ENCODE peak calls at places on chromosome 6, in seven cellular contexts. D is IMR-90, M is spleen, J is fibroblast of lung, A is choroid plexus epithelial cell, H is hepatocyte, P is astrocyte of the spinal cord. F is an unnamed sample.

GRCh38 chr6:14743465-14744211 is 502.2 kb upstream of the JARID2 start:
- DNase-seq in A (peak), D (peak), P (peak), M (peak), J (peak), H (peak), F (peak)

GRCh38 chr6:29965873-29966601 is 23.7 kb downstream of the HLA-A start:
- DNase-seq in M (peak), J (peak), D (peak), A (peak), H (peak), P (peak), F (peak)

GRCh38 chr6:166179704-166180103 is 12.1 kb upstream of the TBXT start:
- DNase-seq in P (no peak), D (no peak), M (no peak), H (no peak), A (no peak), J (no peak), F (no peak)

GRCh38 chr6:129695373-129696027 is 14.5 kb downstream of the ARHGAP18 start:
- DNase-seq in M (no peak), D (no peak), H (no peak), J (no peak), P (no peak), A (no peak), F (no peak)

GRCh38 chr6:8375916-8376315 is 59.4 kb downstream of the SLC35B3 start:
- DNase-seq in H (peak), M (no peak), D (no peak), P (no peak), A (no peak), J (no peak), F (no peak)

GRCh38 chr6:73700060-73700459 is 4.1 kb downstream of the CD109 start:
- DNase-seq in H (no peak), M (no peak), D (no peak), A (no peak), P (no peak), J (no peak), F (no peak)

GRCh38 chr6:143164565-143165105 is 103.9 kb downstream of the AIG1 start:
- DNase-seq in M (no peak), H (no peak), P (no peak), A (peak), J (peak), D (no peak), F (no peak)

GRCh38 chr6:163243083-163243482 is 171.4 kb upstream of the QKI start:
- DNase-seq in H (no peak), A (no peak), J (no peak), D (no peak), M (no peak), P (no peak), F (no peak)

GRCh38 chr6:98014791-98015201 is 731.8 kb upstream of the MMS22L start:
- DNase-seq in D (no peak), H (no peak), J (no peak), M (no peak), A (no peak), P (no peak), F (no peak)

GRCh38 chr6:130306377-130306776 is 59.4 kb upstream of the TMEM200A start:
- DNase-seq in M (no peak), J (peak), A (peak), D (peak), P (no peak), H (no peak), F (no peak)

GRCh38 chr6:46969206-46969605 is 47.5 kb upstream of the ADGRF5 start:
- DNase-seq in P (peak), H (no peak), J (peak), M (no peak), D (no peak), A (no peak), F (no peak)

GRCh38 chr6:157929765-157930319 is 51.8 kb upstream of the SYNJ2 start:
- DNase-seq in A (no peak), H (no peak), P (no peak), J (no peak), D (no peak), M (no peak), F (no peak)

GRCh38 chr6:39724787-39725631 is at the start of gene KIF6:
- DNase-seq in A (peak), D (peak), J (peak), P (peak), M (peak), H (peak), F (peak)

GRCh38 chr6:27592107-27592480 is 119.2 kb upstream of the ZNF184 start:
- DNase-seq in H (peak), M (no peak), P (peak), J (no peak), D (no peak), A (peak), F (peak)

GRCh38 chr6:129708496-129709216 is 1.3 kb downstream of the ARHGAP18 start:
- DNase-seq in A (no peak), J (no peak), D (no peak), H (no peak), P (no peak), M (no peak), F (no peak)

GRCh38 chr6:31620586-31621319 is at the start of gene PRRC2A:
- DNase-seq in A (peak), M (peak), D (peak), H (peak), J (no peak), P (no peak), F (no peak)

GRCh38 chr6:31578461-31579118 is 3.2 kb downstream of the TNF start:
- DNase-seq in J (no peak), H (no peak), D (no peak), M (peak), A (no peak), P (no peak), F (no peak)

GRCh38 chr6:26031595-26032386 is 55.4 kb upstream of the HFE start:
- DNase-seq in D (peak), M (peak), H (peak), J (peak), P (peak), A (peak), F (peak)
- TF ChIP-seq CTCF in D (peak), M (no peak), H (peak), J (peak), P (peak), A (peak), F (no peak)

DNA sequence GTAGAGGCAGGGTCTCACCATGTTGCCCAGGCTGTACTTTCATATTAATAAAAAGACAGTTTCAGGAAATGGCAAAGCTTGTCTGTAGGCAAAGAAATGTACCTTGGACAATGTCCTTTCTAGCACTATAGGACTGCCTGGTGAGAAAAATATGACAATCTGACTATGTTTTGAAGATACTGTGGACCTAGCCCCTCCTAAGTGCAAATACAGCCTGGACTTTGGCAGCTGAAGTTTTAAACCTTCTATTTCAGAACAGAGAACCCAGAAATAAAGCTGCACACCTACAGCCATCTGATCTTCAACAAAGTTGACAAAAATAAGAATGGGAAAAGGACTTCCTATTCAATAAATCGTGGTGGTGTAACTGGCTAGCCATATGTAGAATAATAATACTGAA is 18.9 kb upstream of the IL17A start:
- DNase-seq in P (no peak), D (no peak), A (no peak), J (no peak), H (no peak), M (no peak), F (no peak)
- TF ChIP-seq CTCF in P (no peak), D (no peak), A (no peak), J (no peak), H (no peak), M (no peak), F (no peak)

DNA sequence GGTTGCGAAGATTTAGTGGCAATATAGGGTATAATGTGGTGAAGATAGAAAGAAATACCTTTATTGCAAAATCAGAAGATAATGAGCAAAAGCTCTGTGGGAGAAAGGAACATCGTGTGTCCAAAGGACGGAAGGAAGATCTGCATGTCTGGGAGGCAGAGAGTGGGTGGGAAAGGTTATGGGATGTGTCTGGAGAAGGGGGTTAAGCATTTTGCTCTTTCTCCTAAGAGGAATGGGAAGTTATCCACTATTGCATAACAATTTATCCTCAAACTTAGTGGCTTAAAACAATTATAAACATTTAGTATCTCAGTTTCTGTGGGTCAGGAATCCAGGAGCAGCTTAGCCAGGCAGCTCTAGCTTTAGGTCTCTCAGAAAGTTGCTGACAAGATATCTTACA is 229.1 kb upstream of the CITED2 start:
- DNase-seq in A (no peak), H (peak), P (no peak), M (no peak), D (peak), J (no peak), F (peak)
- TF ChIP-seq CTCF in A (no peak), H (no peak), P (no peak), M (no peak), D (no peak), J (no peak), F (no peak)

GRCh38 chr6:112330071-112330876 is 16.9 kb upstream of the RFPL4B start:
- DNase-seq in J (peak), M (no peak), H (no peak), A (no peak), D (peak), P (no peak), F (peak)
- TF ChIP-seq CTCF in J (peak), M (no peak), H (no peak), A (peak), D (peak), P (no peak), F (peak)

DNA sequence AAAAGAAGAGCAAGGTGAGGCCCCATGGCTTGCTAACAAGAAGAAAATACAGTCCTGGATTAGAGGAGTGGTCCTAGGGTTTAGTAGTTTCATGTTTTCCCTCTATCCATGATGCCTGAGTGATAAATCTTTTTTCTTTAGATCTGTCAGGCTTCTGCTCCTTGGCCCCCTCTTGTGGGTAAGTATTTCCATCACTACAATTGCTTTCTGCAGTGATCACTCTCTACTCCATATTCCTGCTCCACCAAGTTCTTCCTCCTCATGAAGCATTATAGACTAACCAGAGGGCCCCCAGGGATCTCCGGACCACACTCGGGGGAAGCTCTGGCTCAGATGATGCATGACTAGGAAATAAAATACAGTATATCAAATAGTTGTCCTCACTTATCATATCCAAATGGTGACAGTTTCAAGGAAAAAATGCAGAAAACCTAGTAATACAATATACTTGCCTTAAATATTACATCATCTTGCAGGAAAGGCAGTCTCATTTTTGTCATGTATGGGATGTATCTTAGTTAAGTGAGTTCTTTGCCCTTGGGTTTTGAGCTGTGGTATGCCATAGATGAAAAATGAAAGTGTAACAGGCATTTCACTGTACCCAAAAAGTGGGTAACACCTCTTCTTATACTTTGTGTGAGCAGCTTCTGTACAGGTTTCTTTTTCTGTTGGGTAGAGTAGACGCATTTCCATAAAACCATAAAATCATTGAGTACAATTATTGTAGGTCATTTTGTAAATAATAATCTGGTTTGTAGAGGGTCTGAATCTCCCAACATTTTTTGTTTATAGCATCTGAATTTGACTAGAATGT is 200.9 kb upstream of the EYA4 start:
- DNase-seq in D (peak), A (peak), P (peak), J (peak), M (no peak), H (peak), F (peak)
- TF ChIP-seq CTCF in D (peak), A (peak), P (peak), J (peak), M (no peak), H (peak), F (peak)

GRCh38 chr6:3612341-3613041 is 139.0 kb downstream of the PXDC1 start:
- DNase-seq in M (no peak), J (peak), H (peak), P (peak), D (peak), A (peak), F (peak)
- TF ChIP-seq CTCF in M (no peak), J (no peak), H (no peak), P (no peak), D (no peak), A (no peak), F (no peak)

F was measured in fibroblast of mammary gland.